ENCODE peak calls at places on chromosomes 4 and X, in eight cellular contexts. U is neuronal stem cell, V is endothelial cell, Q is hippocampal formation, Z is lower leg skin, P is RPMI7951, Y is glomerular endothelial cell, O is non-pigmented ciliary epithelial cell. K is an unnamed sample.
A peak's percentile ranks its signal among the peaks of the same experiment; 100 is the strongest.

GRCh38 chr4:52076731-52077130 is 25.6 kb downstream of the SPATA18 start:
- DNase-seq in U (peak; percentile 35), V (peak; percentile 19), Q (no peak), Z (no peak), P (no peak), Y (no peak), O (no peak), K (no peak)

GRCh38 chr4:15779336-15779735 is 1.2 kb downstream of the CD38 start:
- DNase-seq in U (peak; percentile 36), V (peak; percentile 30), Q (peak; percentile 19), Z (peak; percentile 51), P (peak; percentile 52), Y (peak; percentile 22), O (peak; percentile 18), K (no peak)

GRCh38 chr4:64341711-64342110 is 67.5 kb downstream of the TECRL start:
- DNase-seq in U (no peak), V (no peak), Q (no peak), Z (no peak), P (no peak), Y (no peak), O (no peak), K (no peak)

GRCh38 chr4:122584517-122584916 is 36.3 kb downstream of the IL21 start:
- DNase-seq in U (no peak), V (no peak), Q (no peak), Z (no peak), P (peak; percentile 77), Y (peak; percentile 27), O (peak; percentile 37), K (no peak)

GRCh38 chr4:165738571-165738970 is 134.5 kb upstream of the TLL1 start:
- DNase-seq in U (no peak), V (no peak), Q (no peak), Z (no peak), P (no peak), Y (no peak), O (no peak), K (no peak)

GRCh38 chrX:133188631-133189030 is 29.5 kb downstream of the TFDP3 start:
- DNase-seq in U (no peak), V (no peak), Q (no peak), Z (no peak), P (no peak), Y (no peak), O (no peak), K (no peak)

GRCh38 chr4:113828712-113829111 is 67.2 kb upstream of the CAMK2D start:
- DNase-seq in U (no peak), V (no peak), Q (no peak), Z (no peak), P (no peak), Y (no peak), O (no peak), K (no peak)

GRCh38 chr4:170089743-170090666 is at the start of gene AADAT:
- DNase-seq in U (peak; percentile 81), V (peak; percentile 82), Q (peak; percentile 81), Z (peak; percentile 24), P (peak; percentile 74), Y (no peak), O (no peak), K (peak; percentile 30)

GRCh38 chr4:180913750-180914149 is 1329.5 kb upstream of the TENM3 start:
- DNase-seq in U (peak; percentile 1), V (no peak), Q (no peak), Z (no peak), P (peak; percentile 23), Y (no peak), O (no peak), K (no peak)

GRCh38 chrX:13761606-13762005 is 27.1 kb downstream of the OFD1 start:
- DNase-seq in U (no peak), V (no peak), Q (no peak), Z (no peak), P (no peak), Y (no peak), O (no peak), K (no peak)

GRCh38 chr4:108834167-108834566 is 71.3 kb upstream of the ETNPPL start:
- DNase-seq in U (no peak), V (no peak), Q (no peak), Z (no peak), P (peak; percentile 76), Y (no peak), O (peak; percentile 85), K (no peak)

GRCh38 chr4:147924604-147925412 is 192.9 kb downstream of the ARHGAP10 start:
- DNase-seq in U (peak; percentile 36), V (peak; percentile 44), Q (no peak), Z (no peak), P (peak; percentile 7), Y (peak; percentile 10), O (no peak), K (no peak)

GRCh38 chr4:152501846-152502536 is 33.9 kb downstream of the FBXW7 start:
- DNase-seq in U (no peak), V (no peak), Q (no peak), Z (no peak), P (no peak), Y (no peak), O (no peak), K (no peak)

GRCh38 chr4:172838108-172838507 is 330.5 kb upstream of the GALNT7 start:
- DNase-seq in U (no peak), V (no peak), Q (no peak), Z (no peak), P (no peak), Y (no peak), O (no peak), K (no peak)

GRCh38 chr4:140243345-140243753 is 89.4 kb upstream of the MAML3 start:
- DNase-seq in U (no peak), V (no peak), Q (no peak), Z (no peak), P (no peak), Y (no peak), O (no peak), K (peak; percentile 77)

GRCh38 chrX:22310779-22311178 is 38.1 kb downstream of the CBLL2 start:
- DNase-seq in U (no peak), V (no peak), Q (no peak), Z (no peak), P (no peak), Y (no peak), O (no peak), K (no peak)

GRCh38 chrX:96394566-96394965 is 290.1 kb upstream of the DIAPH2 start:
- DNase-seq in U (no peak), V (no peak), Q (no peak), Z (no peak), P (peak; percentile 34), Y (no peak), O (no peak), K (no peak)

GRCh38 chr4:145779319-145779801 is 99.4 kb downstream of the C4orf51 start:
- DNase-seq in U (no peak), V (no peak), Q (no peak), Z (no peak), P (no peak), Y (peak; percentile 66), O (no peak), K (no peak)

GRCh38 chr4:35105486-35105885 is 1138.8 kb downstream of the ARAP2 start:
- DNase-seq in U (no peak), V (no peak), Q (no peak), Z (no peak), P (no peak), Y (no peak), O (no peak), K (no peak)

GRCh38 chrX:153944140-153944799 is at the start of gene RENBP:
- DNase-seq in U (no peak), V (no peak), Q (no peak), Z (peak; percentile 39), P (no peak), Y (no peak), O (no peak), K (peak; percentile 66)

GRCh38 chr4:80393970-80394250 is 58.4 kb downstream of the CFAP299 start:
- DNase-seq in U (no peak), V (no peak), Q (no peak), Z (no peak), P (no peak), Y (no peak), O (no peak), K (no peak)

GRCh38 chr4:140098481-140099132 is 55.4 kb downstream of the MAML3 start:
- DNase-seq in U (no peak), V (no peak), Q (no peak), Z (no peak), P (peak; percentile 83), Y (no peak), O (no peak), K (no peak)

GRCh38 chr4:46124773-46125172 is 919 bp upstream of the GABRG1 start:
- DNase-seq in U (peak; percentile 79), V (no peak), Q (peak; percentile 28), Z (no peak), P (no peak), Y (no peak), O (no peak), K (no peak)

GRCh38 chr4:55356991-55357461 is 11.0 kb downstream of the SRD5A3 start:
- DNase-seq in U (no peak), V (no peak), Q (no peak), Z (no peak), P (peak; percentile 46), Y (no peak), O (no peak), K (no peak)

GRCh38 chr4:103137446-103137827 is 37.8 kb upstream of the BDH2 start:
- DNase-seq in U (no peak), V (no peak), Q (no peak), Z (no peak), P (no peak), Y (peak; percentile 54), O (peak; percentile 50), K (no peak)

GRCh38 chr4:90951037-90951436 is 823.8 kb downstream of the CCSER1 start:
- DNase-seq in U (no peak), V (no peak), Q (no peak), Z (no peak), P (no peak), Y (peak; percentile 14), O (peak; percentile 74), K (no peak)

GRCh38 chr4:140069068-140069467 is 84.9 kb downstream of the MAML3 start:
- DNase-seq in U (no peak), V (no peak), Q (no peak), Z (no peak), P (no peak), Y (no peak), O (no peak), K (no peak)